ENCODE peak calls at places on chromosomes 5 and 9, in ten cellular contexts. M is neural progenitor cell, P is mesendoderm, S is HepG2, T is hepatocyte, A is MM.1S, K is trophoblast cell, O is SK-N-SH, U is GM23248, N is HCT116. G is an unnamed sample. For H3K79me2, the result is how much of the 10 kb centered on the place peaks cover.

GRCh38 chr9:18618862-18619261 is 144.9 kb downstream of the ADAMTSL1 start:
- DNase-seq in M (no peak), P (no peak), S (no peak), T (no peak), A (no peak), K (no peak), O (no peak), U (no peak), N (no peak), G (no peak)

GRCh38 chr9:136341042-136341655 is 13.8 kb downstream of the GPSM1 start:
- DNase-seq in M (no peak), P (no peak), S (no peak), T (no peak), A (no peak), K (peak), O (no peak), U (no peak), N (no peak), G (no peak)

GRCh38 chr5:60891667-60892066 is 47.6 kb upstream of the ELOVL7 start:
- DNase-seq in M (no peak), P (peak), S (no peak), T (no peak), A (no peak), K (no peak), O (no peak), U (no peak), N (no peak), G (no peak)

GRCh38 chr5:33180900-33181299 is 259.9 kb upstream of the TARS1 start:
- DNase-seq in M (peak), P (peak), S (no peak), T (no peak), A (no peak), K (no peak), O (no peak), U (peak), N (peak), G (no peak)

GRCh38 chr9:17509698-17510097 is 69.2 kb upstream of the SH3GL2 start:
- DNase-seq in M (no peak), P (peak), S (no peak), T (no peak), A (no peak), K (no peak), O (no peak), U (peak), N (no peak), G (peak)

GRCh38 chr5:75059887-75060286 is 7.5 kb upstream of the GCNT4 start:
- DNase-seq in M (no peak), P (no peak), S (no peak), T (no peak), A (no peak), K (no peak), O (no peak), U (no peak), N (no peak), G (no peak)

GRCh38 chr9:83154087-83154736 is 91.3 kb upstream of the RASEF start:
- DNase-seq in M (no peak), P (peak), S (no peak), T (peak), A (peak), K (no peak), O (no peak), U (peak), N (no peak), G (no peak)

GRCh38 chr5:154603978-154604679 is 126.1 kb upstream of the HAND1 start:
- DNase-seq in M (peak), P (peak), S (no peak), T (peak), A (no peak), K (peak), O (peak), U (peak), N (no peak), G (peak)

GRCh38 chr9:5557606-5558587 is 47.6 kb downstream of the PDCD1LG2 start:
- DNase-seq in M (peak), P (no peak), S (no peak), T (no peak), A (peak), K (no peak), O (no peak), U (no peak), N (no peak), G (no peak)

GRCh38 chr5:141604318-141604717 is 14.5 kb downstream of the DIAPH1 start:
- DNase-seq in M (peak), P (peak), S (peak), T (peak), A (no peak), K (peak), O (no peak), U (peak), N (peak), G (peak)

GRCh38 chr5:139287890-139288635 is 5.5 kb upstream of the MATR3 start:
- DNase-seq in M (no peak), P (no peak), S (no peak), T (no peak), A (peak), K (no peak), O (no peak), U (no peak), N (no peak), G (no peak)

GRCh38 chr9:73866451-73866850 is 630.7 kb upstream of the RORB start:
- DNase-seq in M (no peak), P (no peak), S (no peak), T (no peak), A (no peak), K (no peak), O (no peak), U (no peak), N (no peak), G (no peak)

GRCh38 chr5:179783128-179783527 is 10.7 kb upstream of the LTC4S start:
- DNase-seq in M (no peak), P (no peak), S (no peak), T (no peak), A (no peak), K (no peak), O (no peak), U (no peak), N (no peak), G (peak)

GRCh38 chr5:77560677-77561263 is 68.7 kb upstream of the WDR41 start:
- DNase-seq in M (peak), P (peak), S (peak), T (peak), A (peak), K (peak), O (peak), U (peak), N (peak), G (peak)

GRCh38 chr5:55983986-55984385 is 10.8 kb downstream of the IL6ST start:
- DNase-seq in M (no peak), P (no peak), S (no peak), T (no peak), A (no peak), K (no peak), O (no peak), U (no peak), N (no peak), G (no peak)

GRCh38 chr9:122119166-122119521 is 26.0 kb upstream of the TTLL11 start:
- DNase-seq in M (no peak), P (no peak), S (no peak), T (no peak), A (no peak), K (no peak), O (no peak), U (no peak), N (no peak), G (peak)

GRCh38 chr5:139814704-139815280 is 19.2 kb downstream of the PSD2 start:
- DNase-seq in M (no peak), P (no peak), S (no peak), T (no peak), A (no peak), K (no peak), O (peak), U (no peak), N (no peak), G (peak)

GRCh38 chr5:93151896-93152295 is 429.1 kb downstream of the NR2F1-AS1 start:
- DNase-seq in M (no peak), P (no peak), S (no peak), T (no peak), A (no peak), K (no peak), O (no peak), U (no peak), N (no peak), G (no peak)

GRCh38 chr5:160118349-160119141 is 705 bp downstream of the PWWP2A start:
- DNase-seq in M (no peak), P (peak), S (no peak), T (peak), A (peak), K (peak), O (peak), U (no peak), N (no peak), G (peak)

GRCh38 chr9:75197521-75197920 is 109.2 kb downstream of the OSTF1 start:
- DNase-seq in M (no peak), P (no peak), S (no peak), T (peak), A (no peak), K (no peak), O (no peak), U (peak), N (no peak), G (no peak)

GRCh38 chr5:41097642-41098041 is 26.5 kb upstream of the MROH2B start:
- DNase-seq in M (no peak), P (no peak), S (no peak), T (no peak), A (no peak), K (no peak), O (no peak), U (no peak), N (no peak), G (no peak)

GRCh38 chr5:67206381-67207328 is 10.1 kb upstream of the CD180 start:
- DNase-seq in M (no peak), P (no peak), S (peak), T (peak), A (peak), K (peak), O (no peak), U (peak), N (peak), G (no peak)

GRCh38 chr9:33042528-33042927 is 17.5 kb downstream of the DNAJA1 start:
- DNase-seq in M (no peak), P (no peak), S (no peak), T (no peak), A (no peak), K (no peak), O (no peak), U (peak), N (no peak), G (no peak)

GRCh38 chr5:169717298-169717697 is 80.2 kb downstream of the DOCK2 start:
- DNase-seq in M (no peak), P (no peak), S (no peak), T (no peak), A (no peak), K (peak), O (no peak), U (peak), N (no peak), G (no peak)

GRCh38 chr5:171450423-171451246 is 31.2 kb downstream of the FGF18 start:
- DNase-seq in M (peak), P (peak), S (no peak), T (peak), A (no peak), K (peak), O (no peak), U (peak), N (no peak), G (peak)

GRCh38 chr5:32129074-32129598 is 45.0 kb downstream of the GOLPH3 start:
- DNase-seq in M (no peak), P (no peak), S (no peak), T (no peak), A (no peak), K (no peak), O (no peak), U (no peak), N (no peak), G (no peak)

GRCh38 chr5:32132757-32133156 is 41.4 kb downstream of the GOLPH3 start:
- DNase-seq in M (no peak), P (no peak), S (no peak), T (no peak), A (no peak), K (no peak), O (no peak), U (no peak), N (no peak), G (no peak)

GRCh38 chr5:32127759-32128158 is 46.4 kb downstream of the GOLPH3 start:
- DNase-seq in M (no peak), P (peak), S (no peak), T (no peak), A (no peak), K (no peak), O (no peak), U (no peak), N (no peak), G (no peak)

GRCh38 chr5:32130865-32131264 is 43.3 kb downstream of the GOLPH3 start:
- DNase-seq in M (no peak), P (no peak), S (no peak), T (no peak), A (no peak), K (no peak), O (no peak), U (no peak), N (no peak), G (no peak)

GRCh38 chr5:32131604-32132003 is 42.5 kb downstream of the GOLPH3 start:
- DNase-seq in M (no peak), P (no peak), S (no peak), T (no peak), A (no peak), K (no peak), O (no peak), U (no peak), N (no peak), G (no peak)
- H3K79me2 ChIP-seq in M (half or more), P (under half), S (half or more), T (half or more), A (half or more), K (under half), O (half or more), U (half or more), N (half or more), G (half or more)

GRCh38 chr9:36948051-36948450 is 86.0 kb downstream of the PAX5 start:
- DNase-seq in M (no peak), P (no peak), S (no peak), T (no peak), A (no peak), K (no peak), O (no peak), U (no peak), N (no peak), G (no peak)

GRCh38 chr9:36945999-36946398 is 88.1 kb downstream of the PAX5 start:
- DNase-seq in M (no peak), P (no peak), S (no peak), T (no peak), A (no peak), K (no peak), O (no peak), U (no peak), N (no peak), G (no peak)

GRCh38 chr9:36949470-36949869 is 84.6 kb downstream of the PAX5 start:
- DNase-seq in M (no peak), P (no peak), S (no peak), T (no peak), A (no peak), K (no peak), O (no peak), U (no peak), N (no peak), G (no peak)

GRCh38 chr9:36950389-36950788 is 83.7 kb downstream of the PAX5 start:
- DNase-seq in M (no peak), P (peak), S (no peak), T (no peak), A (no peak), K (no peak), O (no peak), U (no peak), N (no peak), G (no peak)

DNA sequence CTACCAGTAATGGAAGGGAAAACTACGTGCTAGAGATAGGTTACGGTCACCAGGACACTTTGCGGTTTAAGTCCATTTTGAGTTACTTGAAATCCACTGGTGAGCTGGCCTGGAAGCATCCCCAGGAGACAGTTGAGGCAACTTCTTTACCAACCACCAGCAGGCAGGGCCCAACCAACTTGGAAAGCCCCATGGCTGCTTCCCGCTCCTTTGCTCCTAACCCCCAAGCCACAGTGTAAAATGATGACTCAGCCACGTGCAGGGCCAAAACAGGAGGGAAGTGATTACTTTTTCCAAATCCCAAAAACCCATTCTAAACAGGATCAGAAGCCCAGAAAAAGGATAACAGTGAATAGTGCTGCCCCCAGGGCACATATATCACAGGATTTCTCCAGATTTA is 87.4 kb downstream of the PAX5 start:
- DNase-seq in M (no peak), P (no peak), S (no peak), T (no peak), A (no peak), K (no peak), O (peak), U (peak), N (no peak), G (peak)
- H3K79me2 ChIP-seq in M (under half), P (under half), S (under half), T (under half), A (under half), K (under half), O (under half), U (under half), N (under half), G (under half)

GRCh38 chr5:6707852-6708251 is 5.4 kb upstream of the TENT4A start:
- DNase-seq in M (no peak), P (no peak), S (no peak), T (no peak), A (no peak), K (no peak), O (no peak), U (no peak), N (no peak), G (no peak)
- H3K79me2 ChIP-seq in M (under half), P (under half), S (under half), T (under half), A (under half), K (under half), O (under half), U (under half), N (under half), G (under half)

GRCh38 chr5:157266286-157267007 is 524 bp downstream of the CYFIP2 start:
- DNase-seq in M (peak), P (peak), S (no peak), T (peak), A (peak), K (peak), O (no peak), U (peak), N (no peak), G (no peak)
- H3K79me2 ChIP-seq in M (under half), P (under half), S (under half), T (under half), A (under half), K (under half), O (under half), U (under half), N (under half), G (under half)

GRCh38 chr9:7053903-7054302 is 296.1 kb downstream of the KDM4C start:
- DNase-seq in M (no peak), P (peak), S (no peak), T (no peak), A (no peak), K (no peak), O (no peak), U (no peak), N (no peak), G (no peak)
- H3K79me2 ChIP-seq in M (under half), P (under half), S (under half), T (under half), A (under half), K (under half), O (under half), U (under half), N (under half), G (under half)

DNA sequence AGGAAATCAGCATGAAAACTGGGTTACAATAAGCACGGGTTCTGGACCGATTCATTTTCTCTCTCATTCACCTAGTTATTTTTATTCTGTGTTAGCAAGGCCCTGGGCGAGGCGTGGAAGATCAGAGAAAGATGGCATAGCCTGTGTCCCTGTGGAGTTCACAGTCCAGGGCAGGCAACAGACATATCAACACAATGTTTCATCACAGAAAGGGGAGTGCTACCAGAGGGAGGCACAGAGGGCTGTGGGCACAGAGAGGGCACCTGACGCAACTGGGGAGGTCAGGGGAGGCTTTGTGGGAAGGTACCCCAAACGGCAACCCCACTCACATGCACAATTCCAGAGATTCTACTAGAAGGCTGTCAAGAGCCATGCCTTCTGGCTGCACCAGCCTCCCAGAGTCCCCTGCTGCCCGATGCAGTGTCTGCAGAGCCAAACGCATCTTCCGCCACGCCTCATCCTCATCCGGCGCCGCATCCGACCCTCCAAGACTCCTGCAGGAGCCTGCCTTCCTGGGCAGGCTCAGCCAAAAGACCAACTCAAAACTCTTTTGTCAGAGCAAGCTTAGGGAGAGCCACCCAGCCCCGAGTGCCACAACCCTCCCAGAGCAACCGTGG is 1.4 kb downstream of the FAM193B start:
- DNase-seq in M (peak), P (no peak), S (peak), T (no peak), A (no peak), K (no peak), O (peak), U (peak), N (no peak), G (peak)
- H3K79me2 ChIP-seq in M (half or more), P (under half), S (half or more), T (half or more), A (half or more), K (under half), O (half or more), U (half or more), N (under half), G (half or more)